ENCODE peak calls at places on chromosomes 1 and 21, in nine cellular contexts. One of them, this sample, is unnamed.

GRCh38 chr1:225425211-225425786 is 2.5 kb downstream of the LBR start:
- DNase-seq in GM23338: no peak
- DNase-seq in neural progenitor cell: no peak
- DNase-seq in PC-9: peak
- DNase-seq in K562: no peak
- DNase-seq in fibroblast of lung: peak
- DNase-seq in MM.1S: no peak
- DNase-seq in hepatocyte: no peak
- DNase-seq in HCT116: no peak
- DNase-seq in this sample: no peak

GRCh38 chr1:96808186-96808585 is 86.6 kb downstream of the PTBP2 start:
- DNase-seq in hepatocyte: no peak
- DNase-seq in MM.1S: no peak
- DNase-seq in K562: peak
- DNase-seq in fibroblast of lung: no peak
- DNase-seq in HCT116: no peak
- DNase-seq in neural progenitor cell: no peak
- DNase-seq in PC-9: no peak
- DNase-seq in GM23338: no peak
- DNase-seq in this sample: peak

GRCh38 chr1:30255111-30255510 is 468.3 kb downstream of the MATN1 start:
- DNase-seq in HCT116: no peak
- DNase-seq in PC-9: no peak
- DNase-seq in K562: no peak
- DNase-seq in GM23338: no peak
- DNase-seq in hepatocyte: no peak
- DNase-seq in fibroblast of lung: no peak
- DNase-seq in neural progenitor cell: no peak
- DNase-seq in MM.1S: no peak
- DNase-seq in this sample: no peak

GRCh38 chr1:113940365-113941244 is 11.5 kb downstream of the HIPK1 start:
- DNase-seq in GM23338: no peak
- DNase-seq in neural progenitor cell: no peak
- DNase-seq in hepatocyte: no peak
- DNase-seq in MM.1S: peak
- DNase-seq in HCT116: no peak
- DNase-seq in fibroblast of lung: no peak
- DNase-seq in PC-9: no peak
- DNase-seq in K562: no peak
- DNase-seq in this sample: no peak

GRCh38 chr1:197481101-197481500 is 213.0 kb downstream of the CRB1 start:
- DNase-seq in hepatocyte: no peak
- DNase-seq in K562: no peak
- DNase-seq in fibroblast of lung: no peak
- DNase-seq in GM23338: no peak
- DNase-seq in HCT116: no peak
- DNase-seq in neural progenitor cell: no peak
- DNase-seq in MM.1S: no peak
- DNase-seq in PC-9: no peak
- DNase-seq in this sample: peak

GRCh38 chr1:45335732-45336365 is 4.1 kb upstream of the TOE1 start:
- DNase-seq in MM.1S: no peak
- DNase-seq in K562: no peak
- DNase-seq in PC-9: peak
- DNase-seq in hepatocyte: peak
- DNase-seq in HCT116: no peak
- DNase-seq in neural progenitor cell: no peak
- DNase-seq in fibroblast of lung: no peak
- DNase-seq in GM23338: no peak
- DNase-seq in this sample: no peak

GRCh38 chr1:74953622-74954021 is 180.6 kb upstream of the LHX8 start:
- DNase-seq in PC-9: no peak
- DNase-seq in hepatocyte: no peak
- DNase-seq in GM23338: no peak
- DNase-seq in K562: no peak
- DNase-seq in MM.1S: peak
- DNase-seq in HCT116: no peak
- DNase-seq in neural progenitor cell: no peak
- DNase-seq in fibroblast of lung: no peak
- DNase-seq in this sample: no peak

GRCh38 chr1:204520834-204521709 is 4.9 kb downstream of the MDM4 start:
- DNase-seq in GM23338: no peak
- DNase-seq in fibroblast of lung: peak
- DNase-seq in K562: no peak
- DNase-seq in MM.1S: peak
- DNase-seq in neural progenitor cell: no peak
- DNase-seq in HCT116: no peak
- DNase-seq in hepatocyte: no peak
- DNase-seq in PC-9: no peak
- DNase-seq in this sample: no peak

GRCh38 chr1:14039894-14040430 is 340.0 kb downstream of the PRDM2 start:
- DNase-seq in GM23338: peak
- DNase-seq in neural progenitor cell: no peak
- DNase-seq in PC-9: no peak
- DNase-seq in K562: no peak
- DNase-seq in hepatocyte: no peak
- DNase-seq in MM.1S: peak
- DNase-seq in fibroblast of lung: no peak
- DNase-seq in HCT116: no peak
- DNase-seq in this sample: no peak

GRCh38 chr1:160018900-160019299 is 12.9 kb downstream of the PIGM start:
- DNase-seq in MM.1S: no peak
- DNase-seq in GM23338: no peak
- DNase-seq in PC-9: no peak
- DNase-seq in fibroblast of lung: peak
- DNase-seq in hepatocyte: no peak
- DNase-seq in neural progenitor cell: no peak
- DNase-seq in K562: no peak
- DNase-seq in HCT116: no peak
- DNase-seq in this sample: no peak

GRCh38 chr1:55694297-55694696 is 479.1 kb upstream of the USP24 start:
- DNase-seq in MM.1S: no peak
- DNase-seq in hepatocyte: peak
- DNase-seq in GM23338: no peak
- DNase-seq in fibroblast of lung: peak
- DNase-seq in neural progenitor cell: no peak
- DNase-seq in K562: no peak
- DNase-seq in HCT116: no peak
- DNase-seq in PC-9: peak
- DNase-seq in this sample: no peak

GRCh38 chr1:185409763-185410528 is 92.9 kb upstream of the IVNS1ABP start:
- DNase-seq in GM23338: no peak
- DNase-seq in neural progenitor cell: no peak
- DNase-seq in fibroblast of lung: no peak
- DNase-seq in MM.1S: no peak
- DNase-seq in hepatocyte: no peak
- DNase-seq in HCT116: no peak
- DNase-seq in K562: no peak
- DNase-seq in PC-9: no peak
- DNase-seq in this sample: no peak

GRCh38 chr1:66535149-66535548 is 1.2 kb downstream of the SGIP1 start:
- DNase-seq in neural progenitor cell: no peak
- DNase-seq in HCT116: no peak
- DNase-seq in PC-9: no peak
- DNase-seq in MM.1S: no peak
- DNase-seq in fibroblast of lung: no peak
- DNase-seq in K562: no peak
- DNase-seq in hepatocyte: no peak
- DNase-seq in GM23338: no peak
- DNase-seq in this sample: no peak

GRCh38 chr1:2611034-2611501 is 21.7 kb downstream of the MMEL1 start:
- DNase-seq in K562: peak
- DNase-seq in fibroblast of lung: peak
- DNase-seq in HCT116: peak
- DNase-seq in PC-9: no peak
- DNase-seq in neural progenitor cell: peak
- DNase-seq in hepatocyte: peak
- DNase-seq in MM.1S: no peak
- DNase-seq in GM23338: peak
- DNase-seq in this sample: peak

GRCh38 chr1:205961405-205961804 is 18.1 kb upstream of the SLC26A9 start:
- DNase-seq in fibroblast of lung: no peak
- DNase-seq in neural progenitor cell: no peak
- DNase-seq in K562: no peak
- DNase-seq in MM.1S: peak
- DNase-seq in GM23338: no peak
- DNase-seq in HCT116: no peak
- DNase-seq in hepatocyte: no peak
- DNase-seq in PC-9: peak
- DNase-seq in this sample: no peak

GRCh38 chr1:153880962-153881361 is 41.8 kb downstream of the GATAD2B start:
- DNase-seq in hepatocyte: peak
- DNase-seq in GM23338: no peak
- DNase-seq in HCT116: no peak
- DNase-seq in MM.1S: no peak
- DNase-seq in K562: peak
- DNase-seq in PC-9: no peak
- DNase-seq in neural progenitor cell: peak
- DNase-seq in fibroblast of lung: peak
- DNase-seq in this sample: peak

GRCh38 chr1:218617986-218618385 is 272.9 kb downstream of the TGFB2 start:
- DNase-seq in GM23338: no peak
- DNase-seq in PC-9: no peak
- DNase-seq in HCT116: no peak
- DNase-seq in MM.1S: no peak
- DNase-seq in hepatocyte: no peak
- DNase-seq in neural progenitor cell: no peak
- DNase-seq in K562: no peak
- DNase-seq in fibroblast of lung: peak
- DNase-seq in this sample: no peak

GRCh38 chr21:41765393-41765950 is 1.4 kb downstream of the RIPK4 start:
- DNase-seq in MM.1S: no peak
- DNase-seq in fibroblast of lung: no peak
- DNase-seq in HCT116: no peak
- DNase-seq in neural progenitor cell: no peak
- DNase-seq in K562: no peak
- DNase-seq in hepatocyte: no peak
- DNase-seq in GM23338: no peak
- DNase-seq in PC-9: no peak
- DNase-seq in this sample: peak
- TF ChIP-seq EZH2 in MM.1S: no peak
- TF ChIP-seq EZH2 in fibroblast of lung: no peak
- TF ChIP-seq EZH2 in HCT116: no peak
- TF ChIP-seq EZH2 in neural progenitor cell: no peak
- TF ChIP-seq EZH2 in K562: no peak
- TF ChIP-seq EZH2 in hepatocyte: no peak
- TF ChIP-seq EZH2 in GM23338: no peak
- TF ChIP-seq EZH2 in PC-9: no peak
- TF ChIP-seq EZH2 in this sample: no peak

GRCh38 chr1:89815040-89815439 is 5.8 kb upstream of the LRRC8D start:
- DNase-seq in MM.1S: no peak
- DNase-seq in neural progenitor cell: no peak
- DNase-seq in K562: no peak
- DNase-seq in HCT116: no peak
- DNase-seq in GM23338: no peak
- DNase-seq in fibroblast of lung: no peak
- DNase-seq in hepatocyte: no peak
- DNase-seq in PC-9: no peak
- DNase-seq in this sample: no peak
- TF ChIP-seq EZH2 in MM.1S: no peak
- TF ChIP-seq EZH2 in neural progenitor cell: no peak
- TF ChIP-seq EZH2 in K562: no peak
- TF ChIP-seq EZH2 in HCT116: no peak
- TF ChIP-seq EZH2 in GM23338: no peak
- TF ChIP-seq EZH2 in fibroblast of lung: no peak
- TF ChIP-seq EZH2 in hepatocyte: no peak
- TF ChIP-seq EZH2 in PC-9: no peak
- TF ChIP-seq EZH2 in this sample: no peak

DNA sequence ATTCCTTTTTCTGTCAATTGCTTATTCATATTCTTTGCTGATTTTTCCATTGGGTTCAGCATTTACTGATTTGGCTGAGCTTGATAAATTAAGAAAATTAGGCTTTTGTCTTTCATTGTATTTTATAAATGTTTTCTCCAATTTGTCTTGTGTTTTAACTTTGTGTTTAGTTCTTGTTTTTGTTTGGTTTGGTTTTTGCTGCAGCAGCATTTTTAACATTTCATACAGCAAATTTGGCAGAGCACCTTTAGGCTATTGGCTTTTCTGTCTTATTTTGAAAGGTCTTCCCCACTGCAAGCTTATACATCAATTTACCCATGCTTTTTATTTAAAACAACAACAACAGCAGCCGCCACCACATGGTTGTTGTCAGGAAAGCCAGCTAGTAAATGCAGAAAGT is 33.8 kb upstream of the DISC1 start:
- DNase-seq in MM.1S: no peak
- DNase-seq in HCT116: no peak
- DNase-seq in GM23338: no peak
- DNase-seq in neural progenitor cell: no peak
- DNase-seq in hepatocyte: no peak
- DNase-seq in K562: no peak
- DNase-seq in PC-9: no peak
- DNase-seq in fibroblast of lung: no peak
- DNase-seq in this sample: no peak
- TF ChIP-seq EZH2 in MM.1S: no peak
- TF ChIP-seq EZH2 in HCT116: no peak
- TF ChIP-seq EZH2 in GM23338: no peak
- TF ChIP-seq EZH2 in neural progenitor cell: no peak
- TF ChIP-seq EZH2 in hepatocyte: no peak
- TF ChIP-seq EZH2 in K562: no peak
- TF ChIP-seq EZH2 in PC-9: no peak
- TF ChIP-seq EZH2 in fibroblast of lung: no peak
- TF ChIP-seq EZH2 in this sample: no peak

DNA sequence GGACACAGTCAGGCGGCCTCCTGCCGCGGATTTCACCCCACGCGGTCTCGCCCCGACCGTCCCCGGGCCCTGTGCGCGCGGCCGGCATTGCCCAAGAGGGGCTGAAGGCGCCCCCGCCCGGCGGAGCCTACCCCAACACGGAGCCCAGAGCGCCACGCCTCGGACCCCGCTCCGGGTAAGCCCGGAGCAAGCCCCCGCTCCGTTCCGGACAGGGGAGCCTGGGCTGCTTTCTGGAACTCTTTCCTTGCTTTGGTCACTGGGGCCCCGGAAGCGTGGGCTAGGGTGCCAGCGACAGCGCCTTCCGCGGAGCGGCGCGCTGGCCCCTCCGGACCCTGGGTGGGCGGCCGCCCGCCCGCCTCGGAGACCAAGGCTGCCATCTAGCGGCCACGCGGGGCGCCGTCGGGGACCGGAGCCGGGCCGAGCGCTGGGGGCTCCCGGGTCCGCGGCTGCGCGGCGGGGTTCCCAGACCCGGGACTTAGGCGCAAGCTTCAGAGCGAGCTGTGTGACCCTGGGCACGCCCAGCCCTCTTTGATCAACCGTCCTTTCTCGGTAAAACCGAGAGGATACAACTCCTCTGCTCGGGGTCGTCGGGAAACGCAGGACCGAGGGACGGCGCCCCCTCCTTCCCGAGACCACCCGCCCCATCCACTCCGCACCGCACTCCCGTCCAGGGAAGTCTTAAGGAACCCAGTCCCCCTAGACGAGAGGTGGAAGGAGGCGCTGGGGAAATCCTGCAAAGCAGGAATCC is 41.4 kb downstream of the RRAGC start:
- DNase-seq in MM.1S: peak
- DNase-seq in PC-9: no peak
- DNase-seq in GM23338: peak
- DNase-seq in HCT116: no peak
- DNase-seq in fibroblast of lung: no peak
- DNase-seq in neural progenitor cell: peak
- DNase-seq in K562: peak
- DNase-seq in hepatocyte: peak
- DNase-seq in this sample: peak
- TF ChIP-seq EZH2 in MM.1S: no peak
- TF ChIP-seq EZH2 in PC-9: no peak
- TF ChIP-seq EZH2 in GM23338: no peak
- TF ChIP-seq EZH2 in HCT116: no peak
- TF ChIP-seq EZH2 in fibroblast of lung: peak
- TF ChIP-seq EZH2 in neural progenitor cell: peak
- TF ChIP-seq EZH2 in K562: no peak
- TF ChIP-seq EZH2 in hepatocyte: peak
- TF ChIP-seq EZH2 in this sample: no peak

This sample was measured in A673.